ENCODE peak calls at places on chromosomes 4 and X, in six cellular contexts. X is tibial artery; Q is heart right ventricle; V is neuronal stem cell; P is breast epithelium; T is CD8-positive, alpha-beta memory T cell. C is an unnamed sample.

GRCh38 chrX:119155416-119156035 is 27.9 kb upstream of the KIAA1210 start:
- DNase-seq in X (no peak), Q (no peak), V (no peak), P (no peak), T (no peak), C (no peak)

GRCh38 chr4:7134737-7135388 is 57.5 kb upstream of the SORCS2 start:
- DNase-seq in X (peak; percentile 80), Q (peak; percentile 40), V (no peak), P (peak; percentile 64), T (no peak), C (peak; percentile 61)

GRCh38 chr4:110163327-110164070 is 34.9 kb downstream of the ELOVL6 start:
- DNase-seq in X (no peak), Q (no peak), V (no peak), P (no peak), T (no peak), C (no peak)

GRCh38 chr4:65658117-65658516 is 12.2 kb downstream of the EPHA5 start:
- DNase-seq in X (no peak), Q (no peak), V (no peak), P (no peak), T (no peak), C (no peak)

GRCh38 chrX:111164728-111165127 is 68.7 kb downstream of the PAK3 start:
- DNase-seq in X (no peak), Q (no peak), V (no peak), P (no peak), T (no peak), C (peak; percentile 30)

GRCh38 chr4:109325698-109326097 is 23.2 kb upstream of the COL25A1 start:
- DNase-seq in X (no peak), Q (no peak), V (no peak), P (no peak), T (no peak), C (no peak)

GRCh38 chrX:69088171-69088938 is 76.9 kb downstream of the PJA1 start:
- DNase-seq in X (no peak), Q (no peak), V (peak; percentile 9), P (no peak), T (no peak), C (peak; percentile 83)

GRCh38 chr4:146632770-146633470 is 5.8 kb upstream of the POU4F2 start:
- DNase-seq in X (no peak), Q (no peak), V (no peak), P (no peak), T (no peak), C (no peak)

GRCh38 chr4:52661966-52662705 is 3.0 kb upstream of the USP46 start:
- DNase-seq in X (no peak), Q (no peak), V (no peak), P (no peak), T (no peak), C (no peak)

GRCh38 chr4:183996868-183997267 is 91.8 kb downstream of the STOX2 start:
- DNase-seq in X (no peak), Q (no peak), V (no peak), P (no peak), T (no peak), C (no peak)

GRCh38 chrX:151004085-151004484 is 20.9 kb downstream of the HMGB3 start:
- DNase-seq in X (no peak), Q (no peak), V (no peak), P (no peak), T (no peak), C (no peak)

GRCh38 chr4:8854866-8855265 is 16.8 kb downstream of the HMX1 start:
- DNase-seq in X (no peak), Q (no peak), V (no peak), P (no peak), T (no peak), C (no peak)

GRCh38 chr4:47510506-47511143 is 25.6 kb downstream of the ATP10D start:
- DNase-seq in X (no peak), Q (no peak), V (no peak), P (no peak), T (no peak), C (no peak)

GRCh38 chr4:152936446-152937279 is 540 bp downstream of the FHDC1 start:
- DNase-seq in X (no peak), Q (no peak), V (peak; percentile 45), P (no peak), T (no peak), C (peak; percentile 46)

GRCh38 chrX:40172169-40172979 is 74.6 kb upstream of the BCOR start:
- DNase-seq in X (peak; percentile 84), Q (peak; percentile 67), V (no peak), P (no peak), T (no peak), C (no peak)

GRCh38 chrX:24515447-24515846 is 50.4 kb downstream of the PDK3 start:
- DNase-seq in X (no peak), Q (no peak), V (no peak), P (no peak), T (no peak), C (no peak)

GRCh38 chrX:115579786-115580294 is 18.9 kb downstream of the PLS3 start:
- DNase-seq in X (no peak), Q (no peak), V (no peak), P (no peak), T (no peak), C (no peak)

GRCh38 chr4:90081432-90082195 is 45.6 kb upstream of the CCSER1 start:
- DNase-seq in X (no peak), Q (no peak), V (no peak), P (no peak), T (no peak), C (no peak)

GRCh38 chr4:126733301-126733700 is 899.5 kb upstream of the INTU start:
- DNase-seq in X (no peak), Q (no peak), V (no peak), P (no peak), T (no peak), C (no peak)

GRCh38 chr4:24768006-24768405 is 27.4 kb upstream of the SOD3 start:
- DNase-seq in X (no peak), Q (no peak), V (no peak), P (no peak), T (no peak), C (no peak)

GRCh38 chr4:73343432-73343831 is 60.7 kb upstream of the ALB start:
- DNase-seq in X (no peak), Q (no peak), V (no peak), P (no peak), T (no peak), C (no peak)

GRCh38 chrX:13840121-13840520 is 23.2 kb upstream of the GPM6B start:
- DNase-seq in X (no peak), Q (no peak), V (no peak), P (no peak), T (no peak), C (no peak)

GRCh38 chr4:137523329-137523728 is 9.0 kb downstream of the PCDH18 start:
- DNase-seq in X (no peak), Q (no peak), V (no peak), P (no peak), T (no peak), C (no peak)

GRCh38 chr4:137529432-137529831 is 2.9 kb downstream of the PCDH18 start:
- DNase-seq in X (no peak), Q (no peak), V (no peak), P (no peak), T (no peak), C (no peak)

GRCh38 chr4:137526681-137527080 is 5.6 kb downstream of the PCDH18 start:
- DNase-seq in X (no peak), Q (no peak), V (no peak), P (no peak), T (no peak), C (no peak)

GRCh38 chr4:137521053-137521452 is 11.2 kb downstream of the PCDH18 start:
- DNase-seq in X (no peak), Q (no peak), V (no peak), P (no peak), T (no peak), C (no peak)

DNA sequence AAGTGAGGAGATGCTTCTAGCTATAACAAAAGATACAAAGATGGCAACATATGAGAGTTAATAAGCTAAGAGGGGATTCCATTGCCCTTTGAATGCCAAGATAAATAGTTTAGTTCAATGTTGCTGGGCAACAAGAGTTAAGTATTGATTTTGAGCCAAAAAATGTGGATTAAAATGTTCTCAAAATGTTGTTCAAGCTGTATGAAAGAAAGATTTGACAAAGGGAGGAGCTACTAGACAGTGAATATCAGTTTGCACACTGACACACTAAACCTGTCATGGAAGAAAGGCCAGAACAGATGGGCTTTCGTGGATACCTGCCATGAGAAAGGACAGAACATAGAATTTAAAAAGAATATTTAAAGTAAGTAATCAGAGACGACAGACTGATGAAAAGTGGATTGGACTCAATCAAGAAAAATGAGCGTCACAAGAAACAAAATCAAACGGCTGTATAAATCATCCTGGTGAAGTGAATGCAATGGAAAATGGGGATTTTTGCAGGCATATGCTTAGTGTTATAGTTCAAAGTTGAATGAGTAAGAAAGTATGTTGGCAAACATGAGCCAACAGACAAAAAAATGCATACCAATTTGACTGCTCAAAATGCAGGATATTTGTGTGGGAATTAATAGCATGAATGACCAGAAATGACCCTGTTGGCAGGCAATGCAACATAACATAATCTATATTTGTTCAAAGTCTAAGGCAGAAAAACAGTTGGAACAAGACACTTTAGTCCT is 7.5 kb downstream of the PCDH18 start:
- DNase-seq in X (no peak), Q (no peak), V (no peak), P (no peak), T (no peak), C (no peak)
- H3K4me1 ChIP-seq in X (no peaks in the 10 kb centered on the region), Q (no peaks in the 10 kb centered on the region), V (peaks cover 7% of the 10 kb centered on the region), P (no peaks in the 10 kb centered on the region), T (no peaks in the 10 kb centered on the region), C (no peaks in the 10 kb centered on the region)

GRCh38 chrX:48919947-48920712 is 1.3 kb upstream of the PIM2 start:
- DNase-seq in X (no peak), Q (no peak), V (no peak), P (no peak), T (peak; percentile 50), C (no peak)

GRCh38 chrX:48918644-48919340 is at the start of gene PIM2:
- DNase-seq in X (peak; percentile 95), Q (peak; percentile 88), V (peak; percentile 87), P (peak; percentile 92), T (peak; percentile 94), C (peak; percentile 89)

GRCh38 chrX:48918303-48918643 is 551 bp downstream of the PIM2 start:
- DNase-seq in X (no peak), Q (no peak), V (no peak), P (no peak), T (no peak), C (no peak)

GRCh38 chrX:48920713-48921104 is 1.9 kb upstream of the PIM2 start:
- DNase-seq in X (no peak), Q (no peak), V (no peak), P (no peak), T (no peak), C (no peak)

GRCh38 chrX:48919360-48919821 is 567 bp upstream of the PIM2 start:
- DNase-seq in X (no peak), Q (no peak), V (no peak), P (no peak), T (no peak), C (no peak)
- H3K4me3 ChIP-seq in X (peak overlapping the region; percentile 67), Q (peak overlapping the region; percentile 61), V (peak overlapping the region; percentile 69), P (peak overlapping the region; percentile 52), T (peak overlapping the region; percentile 90), C (peak overlapping the region; percentile 67)

GRCh38 chr4:735583-735982 is 30.0 kb downstream of the PCGF3 start:
- DNase-seq in X (no peak), Q (no peak), V (no peak), P (no peak), T (no peak), C (no peak)
- H3K36me3 ChIP-seq in X (peaks cover 84% of the 10 kb centered on the region), Q (peaks cover 88% of the 10 kb centered on the region), V (peaks cover 50% of the 10 kb centered on the region), P (peaks cover 11% of the 10 kb centered on the region), T (peaks cover 23% of the 10 kb centered on the region), C (peaks cover 71% of the 10 kb centered on the region)

GRCh38 chr4:85595098-85595775 is 120.3 kb downstream of the ARHGAP24 start:
- DNase-seq in X (no peak), Q (peak; percentile 19), V (no peak), P (no peak), T (no peak), C (no peak)
- H3K4me1 ChIP-seq in X (no peaks in the 10 kb centered on the region), Q (no peaks in the 10 kb centered on the region), V (no peaks in the 10 kb centered on the region), P (no peaks in the 10 kb centered on the region), T (no peaks in the 10 kb centered on the region), C (no peaks in the 10 kb centered on the region)

GRCh38 chrX:139121616-139122286 is 408.8 kb upstream of the F9 start:
- DNase-seq in X (no peak), Q (no peak), V (no peak), P (no peak), T (no peak), C (no peak)
- H3K4me3 ChIP-seq in X (no peak overlapping the region), Q (no peak overlapping the region), V (no peak overlapping the region), P (no peak overlapping the region), T (no peak overlapping the region), C (no peak overlapping the region)